ENCODE peak calls at places on chromosomes 5 and 9, in five cellular contexts. I is midbrain, A is M059J, F is GDM1, H is NCI-H1092. X is an unnamed sample.

GRCh38 chr9:128068656-128069221 is 707 bp downstream of the SLC25A25 start:
- DNase-seq in F (no peak), A (peak; percentile 34), I (no peak), H (no peak), X (no peak)

GRCh38 chr5:136424835-136425694 is 59.7 kb upstream of the TRPC7 start:
- DNase-seq in H (peak; percentile 61), F (peak; percentile 19), A (peak; percentile 72), I (peak; percentile 74), X (no peak)

GRCh38 chr5:167555771-167556170 is 735.7 kb upstream of the WWC1 start:
- DNase-seq in A (no peak), I (no peak), H (no peak), F (no peak), X (no peak)

GRCh38 chr5:33734541-33734940 is 157.2 kb downstream of the ADAMTS12 start:
- DNase-seq in A (peak; percentile 51), F (no peak), I (no peak), H (no peak), X (no peak)

GRCh38 chr9:4116091-4116581 is 183.7 kb downstream of the GLIS3 start:
- DNase-seq in A (peak; percentile 46), I (peak; percentile 13), F (no peak), H (no peak), X (no peak)

GRCh38 chr9:128685636-128686489 is 3.2 kb upstream of the SET start:
- DNase-seq in H (no peak), F (peak; percentile 55), A (peak; percentile 30), I (no peak), X (no peak)

GRCh38 chr9:137551656-137552534 is at the start of gene MRPL41:
- DNase-seq in I (peak; percentile 87), A (peak; percentile 82), H (peak; percentile 93), F (peak; percentile 29), X (peak; percentile 14)

GRCh38 chr5:53578854-53579253 is 18.4 kb downstream of the NDUFS4 start:
- DNase-seq in H (no peak), I (no peak), A (no peak), F (no peak), X (no peak)

GRCh38 chr5:112649882-112650281 is 87.8 kb upstream of the APC start:
- DNase-seq in I (no peak), H (no peak), A (no peak), F (no peak), X (no peak)

X was measured in BJ.